ENCODE peak calls at places on chromosomes 5 and 9, in seven cellular contexts. One of them, this sample, is unnamed.

GRCh38 chr9:70924380-70924779 is 197.0 kb downstream of the TRPM3 start:
- DNase-seq in endodermal cell: no peak
- DNase-seq in natural killer cell: no peak
- DNase-seq in transverse colon: no peak
- DNase-seq in cardiac fibroblast: peak; percentile 93
- DNase-seq in GM13976: no peak
- DNase-seq in astrocyte of the spinal cord: peak; percentile 90
- DNase-seq in this sample: no peak

GRCh38 chr5:172869734-172870133 is 35.7 kb downstream of the ERGIC1 start:
- DNase-seq in endodermal cell: no peak
- DNase-seq in natural killer cell: no peak
- DNase-seq in transverse colon: no peak
- DNase-seq in cardiac fibroblast: peak; percentile 56
- DNase-seq in GM13976: no peak
- DNase-seq in astrocyte of the spinal cord: no peak
- DNase-seq in this sample: no peak

GRCh38 chr5:132725745-132726144 is 11.6 kb downstream of the KIF3A start:
- DNase-seq in endodermal cell: no peak
- DNase-seq in natural killer cell: no peak
- DNase-seq in transverse colon: no peak
- DNase-seq in cardiac fibroblast: no peak
- DNase-seq in GM13976: no peak
- DNase-seq in astrocyte of the spinal cord: no peak
- DNase-seq in this sample: no peak

GRCh38 chr9:13485068-13485596 is 205.6 kb upstream of the MPDZ start:
- DNase-seq in endodermal cell: no peak
- DNase-seq in natural killer cell: no peak
- DNase-seq in transverse colon: peak; percentile 14
- DNase-seq in cardiac fibroblast: peak; percentile 92
- DNase-seq in GM13976: no peak
- DNase-seq in astrocyte of the spinal cord: peak; percentile 53
- DNase-seq in this sample: no peak

GRCh38 chr5:123856736-123857135 is 344.8 kb downstream of the CSNK1G3 start:
- DNase-seq in endodermal cell: no peak
- DNase-seq in natural killer cell: no peak
- DNase-seq in transverse colon: no peak
- DNase-seq in cardiac fibroblast: no peak
- DNase-seq in GM13976: no peak
- DNase-seq in astrocyte of the spinal cord: no peak
- DNase-seq in this sample: no peak

GRCh38 chr5:135482383-135482933 is 30.3 kb upstream of the TIFAB start:
- DNase-seq in endodermal cell: no peak
- DNase-seq in natural killer cell: no peak
- DNase-seq in transverse colon: no peak
- DNase-seq in cardiac fibroblast: no peak
- DNase-seq in GM13976: peak; percentile 13
- DNase-seq in astrocyte of the spinal cord: no peak
- DNase-seq in this sample: no peak

GRCh38 chr9:94867842-94868312 is 141.4 kb downstream of the AOPEP start:
- DNase-seq in endodermal cell: no peak
- DNase-seq in natural killer cell: no peak
- DNase-seq in transverse colon: no peak
- DNase-seq in cardiac fibroblast: peak; percentile 97
- DNase-seq in GM13976: no peak
- DNase-seq in astrocyte of the spinal cord: peak; percentile 96
- DNase-seq in this sample: no peak

GRCh38 chr9:131799177-131799823 is 59.4 kb upstream of the RAPGEF1 start:
- DNase-seq in endodermal cell: peak; percentile 93
- DNase-seq in natural killer cell: peak; percentile 40
- DNase-seq in transverse colon: peak; percentile 46
- DNase-seq in cardiac fibroblast: peak; percentile 47
- DNase-seq in GM13976: peak; percentile 72
- DNase-seq in astrocyte of the spinal cord: peak; percentile 16
- DNase-seq in this sample: peak; percentile 78

GRCh38 chr9:110015759-110016158 is 192.2 kb downstream of the C9orf152 start:
- DNase-seq in endodermal cell: no peak
- DNase-seq in natural killer cell: no peak
- DNase-seq in transverse colon: no peak
- DNase-seq in cardiac fibroblast: peak; percentile 96
- DNase-seq in GM13976: no peak
- DNase-seq in astrocyte of the spinal cord: peak; percentile 85
- DNase-seq in this sample: no peak

GRCh38 chr5:5522336-5522735 is 99.9 kb downstream of the ICE1 start:
- DNase-seq in endodermal cell: no peak
- DNase-seq in natural killer cell: no peak
- DNase-seq in transverse colon: no peak
- DNase-seq in cardiac fibroblast: no peak
- DNase-seq in GM13976: no peak
- DNase-seq in astrocyte of the spinal cord: no peak
- DNase-seq in this sample: no peak

GRCh38 chr5:27437594-27438200 is 399.3 kb upstream of the CDH9 start:
- DNase-seq in endodermal cell: no peak
- DNase-seq in natural killer cell: no peak
- DNase-seq in transverse colon: no peak
- DNase-seq in cardiac fibroblast: no peak
- DNase-seq in GM13976: no peak
- DNase-seq in astrocyte of the spinal cord: peak; percentile 33
- DNase-seq in this sample: no peak

GRCh38 chr9:100379862-100380261 is 27.1 kb upstream of the TEX10 start:
- DNase-seq in endodermal cell: no peak
- DNase-seq in natural killer cell: no peak
- DNase-seq in transverse colon: no peak
- DNase-seq in cardiac fibroblast: peak; percentile 91
- DNase-seq in GM13976: no peak
- DNase-seq in astrocyte of the spinal cord: peak; percentile 79
- DNase-seq in this sample: no peak

GRCh38 chr5:34599471-34600117 is 56.5 kb upstream of the RAI14 start:
- DNase-seq in endodermal cell: no peak
- DNase-seq in natural killer cell: no peak
- DNase-seq in transverse colon: peak; percentile 19
- DNase-seq in cardiac fibroblast: peak; percentile 80
- DNase-seq in GM13976: no peak
- DNase-seq in astrocyte of the spinal cord: no peak
- DNase-seq in this sample: no peak

GRCh38 chr9:259405-260404 is 45.0 kb downstream of the DOCK8 start:
- DNase-seq in endodermal cell: peak; percentile 68
- DNase-seq in natural killer cell: no peak
- DNase-seq in transverse colon: no peak
- DNase-seq in cardiac fibroblast: no peak
- DNase-seq in GM13976: no peak
- DNase-seq in astrocyte of the spinal cord: no peak
- DNase-seq in this sample: no peak

GRCh38 chr5:3225201-3225960 is 370.3 kb upstream of the IRX1 start:
- DNase-seq in endodermal cell: no peak
- DNase-seq in natural killer cell: no peak
- DNase-seq in transverse colon: no peak
- DNase-seq in cardiac fibroblast: no peak
- DNase-seq in GM13976: no peak
- DNase-seq in astrocyte of the spinal cord: no peak
- DNase-seq in this sample: no peak

GRCh38 chr9:13568446-13568845 is 289.0 kb upstream of the MPDZ start:
- DNase-seq in endodermal cell: no peak
- DNase-seq in natural killer cell: no peak
- DNase-seq in transverse colon: no peak
- DNase-seq in cardiac fibroblast: peak; percentile 63
- DNase-seq in GM13976: no peak
- DNase-seq in astrocyte of the spinal cord: peak; percentile 5
- DNase-seq in this sample: no peak

GRCh38 chr5:175707751-175708375 is 50.0 kb downstream of the HRH2 start:
- DNase-seq in endodermal cell: peak; percentile 28
- DNase-seq in natural killer cell: no peak
- DNase-seq in transverse colon: no peak
- DNase-seq in cardiac fibroblast: no peak
- DNase-seq in GM13976: no peak
- DNase-seq in astrocyte of the spinal cord: no peak
- DNase-seq in this sample: no peak

GRCh38 chr9:131720330-131720729 is 19.5 kb downstream of the RAPGEF1 start:
- DNase-seq in endodermal cell: no peak
- DNase-seq in natural killer cell: no peak
- DNase-seq in transverse colon: peak; percentile 66
- DNase-seq in cardiac fibroblast: no peak
- DNase-seq in GM13976: no peak
- DNase-seq in astrocyte of the spinal cord: no peak
- DNase-seq in this sample: no peak

GRCh38 chr9:111902396-111903147 is 6.0 kb downstream of the UGCG start:
- DNase-seq in endodermal cell: no peak
- DNase-seq in natural killer cell: no peak
- DNase-seq in transverse colon: no peak
- DNase-seq in cardiac fibroblast: peak; percentile 68
- DNase-seq in GM13976: no peak
- DNase-seq in astrocyte of the spinal cord: no peak
- DNase-seq in this sample: no peak

GRCh38 chr5:158534203-158534602 is 565.5 kb downstream of the EBF1 start:
- DNase-seq in endodermal cell: peak; percentile 51
- DNase-seq in natural killer cell: no peak
- DNase-seq in transverse colon: no peak
- DNase-seq in cardiac fibroblast: no peak
- DNase-seq in GM13976: no peak
- DNase-seq in astrocyte of the spinal cord: no peak
- DNase-seq in this sample: no peak

GRCh38 chr5:59407967-59408366 is 485.6 kb downstream of the PDE4D start:
- DNase-seq in endodermal cell: no peak
- DNase-seq in natural killer cell: no peak
- DNase-seq in transverse colon: no peak
- DNase-seq in cardiac fibroblast: no peak
- DNase-seq in GM13976: no peak
- DNase-seq in astrocyte of the spinal cord: no peak
- DNase-seq in this sample: no peak

GRCh38 chr5:133824661-133825254 is 143.7 kb downstream of the C5orf15 start:
- DNase-seq in endodermal cell: no peak
- DNase-seq in natural killer cell: no peak
- DNase-seq in transverse colon: no peak
- DNase-seq in cardiac fibroblast: no peak
- DNase-seq in GM13976: peak; percentile 84
- DNase-seq in astrocyte of the spinal cord: no peak
- DNase-seq in this sample: no peak

GRCh38 chr9:94874316-94874715 is 147.8 kb downstream of the AOPEP start:
- DNase-seq in endodermal cell: no peak
- DNase-seq in natural killer cell: no peak
- DNase-seq in transverse colon: no peak
- DNase-seq in cardiac fibroblast: peak; percentile 86
- DNase-seq in GM13976: no peak
- DNase-seq in astrocyte of the spinal cord: peak; percentile 87
- DNase-seq in this sample: no peak

GRCh38 chr5:52804359-52804758 is 16.6 kb downstream of the ITGA1 start:
- DNase-seq in endodermal cell: no peak
- DNase-seq in natural killer cell: no peak
- DNase-seq in transverse colon: no peak
- DNase-seq in cardiac fibroblast: no peak
- DNase-seq in GM13976: no peak
- DNase-seq in astrocyte of the spinal cord: no peak
- DNase-seq in this sample: no peak

GRCh38 chr5:135244620-135245021 is 154.4 kb downstream of the MACROH2A1 start:
- DNase-seq in endodermal cell: peak; percentile 25
- DNase-seq in natural killer cell: no peak
- DNase-seq in transverse colon: no peak
- DNase-seq in cardiac fibroblast: no peak
- DNase-seq in GM13976: no peak
- DNase-seq in astrocyte of the spinal cord: no peak
- DNase-seq in this sample: no peak

GRCh38 chr9:36930941-36931340 is 103.1 kb downstream of the PAX5 start:
- DNase-seq in endodermal cell: no peak
- DNase-seq in natural killer cell: no peak
- DNase-seq in transverse colon: no peak
- DNase-seq in cardiac fibroblast: no peak
- DNase-seq in GM13976: no peak
- DNase-seq in astrocyte of the spinal cord: no peak
- DNase-seq in this sample: no peak

GRCh38 chr9:114207034-114207815 is 51.9 kb downstream of the COL27A1 start:
- DNase-seq in endodermal cell: peak; percentile 75
- DNase-seq in natural killer cell: no peak
- DNase-seq in transverse colon: peak; percentile 26
- DNase-seq in cardiac fibroblast: peak; percentile 16
- DNase-seq in GM13976: no peak
- DNase-seq in astrocyte of the spinal cord: peak; percentile 29
- DNase-seq in this sample: no peak

DNA sequence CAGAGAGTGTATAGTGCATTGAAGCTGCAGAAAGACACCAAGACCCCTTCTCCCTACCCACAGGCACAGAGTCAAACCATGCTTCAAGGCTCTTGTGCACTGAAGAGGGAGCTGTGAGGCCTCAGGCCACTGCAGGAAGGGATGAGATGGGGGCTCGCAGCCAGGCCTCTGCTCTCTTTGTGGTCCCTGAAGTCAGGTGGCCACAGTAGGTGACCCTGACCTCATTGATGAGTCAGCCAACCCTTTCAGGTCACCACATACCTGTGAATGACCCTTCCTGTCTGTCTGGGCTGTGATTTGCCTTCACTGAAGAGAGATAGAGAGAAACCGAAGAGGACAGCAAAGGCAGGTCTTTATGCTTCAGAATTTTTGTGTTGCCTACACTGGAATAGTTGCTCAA is 372.1 kb downstream of the ACTL7B start:
- DNase-seq in endodermal cell: peak; percentile 65
- DNase-seq in natural killer cell: no peak
- DNase-seq in transverse colon: no peak
- DNase-seq in cardiac fibroblast: no peak
- DNase-seq in GM13976: no peak
- DNase-seq in astrocyte of the spinal cord: no peak
- DNase-seq in this sample: no peak
- TF ChIP-seq CTCF in endodermal cell: no peak
- TF ChIP-seq CTCF in natural killer cell: no peak
- TF ChIP-seq CTCF in transverse colon: no peak
- TF ChIP-seq CTCF in cardiac fibroblast: no peak
- TF ChIP-seq CTCF in GM13976: no peak
- TF ChIP-seq CTCF in astrocyte of the spinal cord: no peak
- TF ChIP-seq CTCF in this sample: no peak

GRCh38 chr5:170632266-170632984 is 128.6 kb downstream of the KCNIP1 start:
- DNase-seq in endodermal cell: peak; percentile 87
- DNase-seq in natural killer cell: no peak
- DNase-seq in transverse colon: no peak
- DNase-seq in cardiac fibroblast: no peak
- DNase-seq in GM13976: no peak
- DNase-seq in astrocyte of the spinal cord: no peak
- DNase-seq in this sample: no peak
- TF ChIP-seq CTCF in endodermal cell: peak; percentile 59
- TF ChIP-seq CTCF in natural killer cell: no peak
- TF ChIP-seq CTCF in transverse colon: no peak
- TF ChIP-seq CTCF in cardiac fibroblast: peak; percentile 19
- TF ChIP-seq CTCF in GM13976: no peak
- TF ChIP-seq CTCF in astrocyte of the spinal cord: peak; percentile 1
- TF ChIP-seq CTCF in this sample: no peak

GRCh38 chr9:97598461-97599288 is 34.5 kb downstream of the TSTD2 start:
- DNase-seq in endodermal cell: peak; percentile 92
- DNase-seq in natural killer cell: peak; percentile 43
- DNase-seq in transverse colon: peak; percentile 80
- DNase-seq in cardiac fibroblast: peak; percentile 87
- DNase-seq in GM13976: peak; percentile 80
- DNase-seq in astrocyte of the spinal cord: peak; percentile 80
- DNase-seq in this sample: peak; percentile 59
- TF ChIP-seq CTCF in endodermal cell: peak; percentile 95
- TF ChIP-seq CTCF in natural killer cell: peak; percentile 81
- TF ChIP-seq CTCF in transverse colon: peak; percentile 80
- TF ChIP-seq CTCF in cardiac fibroblast: peak; percentile 95
- TF ChIP-seq CTCF in GM13976: peak; percentile 72
- TF ChIP-seq CTCF in astrocyte of the spinal cord: peak; percentile 94
- TF ChIP-seq CTCF in this sample: peak; percentile 87

DNA sequence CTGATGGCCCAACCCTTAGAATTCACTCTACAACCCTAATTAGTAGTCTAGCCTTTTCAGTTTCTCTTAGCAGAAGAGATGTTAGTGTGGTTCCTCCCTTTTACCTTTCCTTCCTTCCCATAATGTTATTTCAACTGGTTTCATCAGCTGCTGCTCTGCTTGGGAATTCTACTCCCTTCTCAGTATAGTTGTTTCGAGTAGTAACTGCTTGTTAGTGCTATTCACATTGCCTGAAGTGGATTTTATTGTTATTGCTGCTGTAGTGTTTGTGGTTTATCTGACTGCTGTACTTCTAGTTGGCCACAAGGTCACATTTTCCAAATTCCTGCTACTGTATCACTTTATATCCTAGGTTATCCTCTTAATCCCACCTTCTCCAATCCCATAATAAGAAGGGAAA is 29.7 kb downstream of the SMIM15 start:
- DNase-seq in endodermal cell: no peak
- DNase-seq in natural killer cell: no peak
- DNase-seq in transverse colon: no peak
- DNase-seq in cardiac fibroblast: peak; percentile 9
- DNase-seq in GM13976: no peak
- DNase-seq in astrocyte of the spinal cord: peak; percentile 38
- DNase-seq in this sample: no peak
- TF ChIP-seq CTCF in endodermal cell: peak; percentile 60
- TF ChIP-seq CTCF in natural killer cell: no peak
- TF ChIP-seq CTCF in transverse colon: no peak
- TF ChIP-seq CTCF in cardiac fibroblast: no peak
- TF ChIP-seq CTCF in GM13976: no peak
- TF ChIP-seq CTCF in astrocyte of the spinal cord: no peak
- TF ChIP-seq CTCF in this sample: no peak